ENCODE peak calls at places on chromosomes 2 and 18, in five cellular contexts. R, K, S, F and G are unnamed samples.
A peak's percentile ranks its signal among the peaks of the same experiment; 100 is the strongest.

GRCh38 chr2:128997166-128997866 is 678.6 kb upstream of the HS6ST1 start:
- DNase-seq in R (no peak), K (no peak), S (no peak), F (no peak), G (no peak)

GRCh38 chr18:57951999-57952774 is 91.8 kb upstream of the NEDD4L start:
- DNase-seq in R (no peak), K (no peak), S (no peak), F (no peak), G (no peak)

GRCh38 chr2:39223909-39224308 is 19.9 kb downstream of the CDKL4 start:
- DNase-seq in R (no peak), K (no peak), S (no peak), F (no peak), G (no peak)

GRCh38 chr2:235206980-235207579 is 255.3 kb downstream of the SH3BP4 start:
- DNase-seq in R (no peak), K (no peak), S (peak; percentile 43), F (no peak), G (no peak)

GRCh38 chr2:166361351-166362153 is 14.2 kb downstream of the SCN9A start:
- DNase-seq in R (no peak), K (no peak), S (no peak), F (peak; percentile 79), G (no peak)

GRCh38 chr2:40123321-40123720 is 328.6 kb downstream of the SLC8A1 start:
- DNase-seq in R (no peak), K (no peak), S (no peak), F (no peak), G (no peak)

GRCh38 chr18:65938592-65939372 is 188.0 kb downstream of the CDH7 start:
- DNase-seq in R (peak; percentile 5), K (no peak), S (peak; percentile 62), F (peak; percentile 34), G (peak; percentile 64)

GRCh38 chr2:68336192-68336591 is 16.4 kb upstream of the CNRIP1 start:
- DNase-seq in R (no peak), K (no peak), S (no peak), F (no peak), G (no peak)

GRCh38 chr2:133200684-133201421 is 367.4 kb downstream of the NCKAP5 start:
- DNase-seq in R (no peak), K (no peak), S (no peak), F (no peak), G (no peak)

GRCh38 chr18:22307528-22307927 is 110.2 kb downstream of the CTAGE1 start:
- DNase-seq in R (no peak), K (no peak), S (no peak), F (no peak), G (no peak)

GRCh38 chr2:54422072-54422581 is 34.0 kb upstream of the SPTBN1 start:
- DNase-seq in R (no peak), K (no peak), S (no peak), F (no peak), G (no peak)

GRCh38 chr2:229784791-229785190 is 70.4 kb upstream of the DNER start:
- DNase-seq in R (no peak), K (no peak), S (no peak), F (no peak), G (no peak)

GRCh38 chr2:174846941-174847938 is 83.0 kb upstream of the CHRNA1 start:
- DNase-seq in R (no peak), K (no peak), S (no peak), F (no peak), G (peak; percentile 34)

GRCh38 chr2:224031358-224031970 is 7.6 kb downstream of the SERPINE2 start:
- DNase-seq in R (no peak), K (peak; percentile 37), S (no peak), F (no peak), G (no peak)

GRCh38 chr2:20207051-20207450 is 17.9 kb downstream of the SDC1 start:
- DNase-seq in R (peak; percentile 53), K (no peak), S (no peak), F (no peak), G (no peak)

GRCh38 chr2:34851804-34852203 is 1252.7 kb upstream of the FAM98A start:
- DNase-seq in R (no peak), K (no peak), S (no peak), F (no peak), G (no peak)

GRCh38 chr2:239724851-239725550 is 300.1 kb downstream of the NDUFA10 start:
- DNase-seq in R (no peak), K (no peak), S (no peak), F (no peak), G (no peak)

GRCh38 chr2:132804045-132804444 is 134.0 kb upstream of the LYPD1 start:
- DNase-seq in R (no peak), K (no peak), S (no peak), F (no peak), G (no peak)

GRCh38 chr2:241724259-241724974 is 10.0 kb upstream of the D2HGDH start:
- DNase-seq in R (no peak), K (no peak), S (peak; percentile 71), F (no peak), G (peak; percentile 72)

DNA sequence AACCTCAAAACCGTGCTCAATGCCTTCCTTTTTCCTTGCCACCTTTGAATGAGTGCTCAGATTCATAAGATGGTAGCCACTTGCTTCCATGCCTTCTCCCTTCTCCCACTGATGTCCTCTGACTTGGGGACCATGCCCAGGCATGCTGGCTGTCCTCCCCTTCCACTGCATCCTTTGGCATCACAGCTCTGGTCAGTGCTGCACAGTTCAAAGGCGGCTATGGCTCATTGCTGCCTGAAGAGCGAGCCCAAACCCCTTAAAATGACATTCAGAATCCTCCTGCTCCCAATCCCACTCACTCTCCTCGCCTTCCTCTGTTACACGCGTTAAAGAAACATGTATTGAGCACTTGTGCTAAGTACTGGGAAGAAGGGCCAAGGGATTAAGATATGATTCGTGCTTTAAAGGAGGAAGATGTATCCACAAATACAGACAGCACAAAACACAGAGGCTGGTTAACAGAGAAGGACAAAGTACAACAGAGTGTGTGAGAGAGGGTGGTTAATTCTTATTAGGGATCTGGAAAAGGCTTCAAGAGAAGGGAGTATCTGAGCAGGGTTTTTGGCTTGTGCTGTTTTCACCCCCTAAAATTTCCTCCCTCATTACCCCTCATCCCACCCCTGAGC is 81.8 kb downstream of the CERKL start:
- DNase-seq in R (no peak), K (no peak), S (no peak), F (no peak), G (no peak)
- TF ChIP-seq USF2 in R (no peak), K (no peak), S (no peak), F (no peak), G (no peak)

DNA sequence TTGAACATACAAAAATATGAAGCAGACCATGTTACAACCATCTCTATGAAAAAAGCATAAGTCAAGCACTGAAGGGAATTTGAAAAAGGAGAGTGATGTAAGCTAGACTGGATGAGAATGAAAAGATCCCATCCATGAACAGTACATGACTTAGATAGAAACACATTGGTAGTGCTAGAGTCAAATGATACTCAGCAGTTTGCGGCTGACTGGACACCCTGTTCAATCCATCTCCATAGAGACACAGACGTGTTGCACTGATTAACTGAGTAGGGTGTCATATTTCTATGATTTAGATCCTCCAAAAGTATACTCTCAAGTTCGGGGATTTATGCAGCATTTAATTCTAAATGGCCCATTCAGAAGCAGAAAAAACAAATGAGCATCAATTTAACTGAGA is 674.3 kb upstream of the NRXN1 start:
- DNase-seq in R (no peak), K (no peak), S (no peak), F (no peak), G (no peak)
- TF ChIP-seq SP1 in R (no peak), K (no peak), S (no peak), F (no peak), G (no peak)

GRCh38 chr2:176083796-176084261 is at the start of gene EVX2:
- DNase-seq in R (no peak), K (no peak), S (peak; percentile 48), F (no peak), G (no peak)

GRCh38 chr2:176082885-176083731 is 654 bp downstream of the EVX2 start:
- DNase-seq in R (no peak), K (no peak), S (peak; percentile 72), F (no peak), G (peak; percentile 65)

GRCh38 chr2:176085861-176086771 is 2.4 kb upstream of the EVX2 start:
- DNase-seq in R (no peak), K (no peak), S (peak; percentile 73), F (peak; percentile 31), G (peak; percentile 69)

GRCh38 chr2:176084629-176085119 is 912 bp upstream of the EVX2 start:
- DNase-seq in R (no peak), K (no peak), S (no peak), F (no peak), G (no peak)

GRCh38 chr2:176085120-176085788 is 1.5 kb upstream of the EVX2 start:
- DNase-seq in R (no peak), K (no peak), S (peak; percentile 64), F (no peak), G (peak; percentile 57)
- TF ChIP-seq USF2 in R (no peak), K (no peak), S (no peak), F (no peak), G (no peak)

GRCh38 chr2:23584054-23584745 is 199.2 kb downstream of the KLHL29 start:
- DNase-seq in R (no peak), K (no peak), S (no peak), F (no peak), G (no peak)

GRCh38 chr2:23586691-23587090 is 201.7 kb downstream of the KLHL29 start:
- DNase-seq in R (no peak), K (no peak), S (no peak), F (no peak), G (no peak)

GRCh38 chr2:23579674-23580073 is 194.7 kb downstream of the KLHL29 start:
- DNase-seq in R (no peak), K (no peak), S (no peak), F (no peak), G (no peak)

GRCh38 chr2:23585218-23585945 is 200.4 kb downstream of the KLHL29 start:
- DNase-seq in R (no peak), K (no peak), S (no peak), F (no peak), G (no peak)

GRCh38 chr2:23583467-23583866 is 198.5 kb downstream of the KLHL29 start:
- DNase-seq in R (no peak), K (no peak), S (no peak), F (no peak), G (no peak)
- TF ChIP-seq SP1 in R (no peak), K (no peak), S (no peak), F (no peak), G (no peak)

GRCh38 chr18:24063121-24063731 is 48.7 kb downstream of the TTC39C start:
- DNase-seq in R (no peak), K (no peak), S (no peak), F (peak; percentile 21), G (no peak)

GRCh38 chr18:24064701-24065100 is 50.1 kb downstream of the TTC39C start:
- DNase-seq in R (no peak), K (no peak), S (no peak), F (no peak), G (no peak)

GRCh38 chr18:24057804-24058203 is 43.2 kb downstream of the TTC39C start:
- DNase-seq in R (no peak), K (no peak), S (no peak), F (no peak), G (no peak)

GRCh38 chr18:24056506-24056905 is 42.0 kb downstream of the TTC39C start:
- DNase-seq in R (no peak), K (no peak), S (no peak), F (no peak), G (no peak)

DNA sequence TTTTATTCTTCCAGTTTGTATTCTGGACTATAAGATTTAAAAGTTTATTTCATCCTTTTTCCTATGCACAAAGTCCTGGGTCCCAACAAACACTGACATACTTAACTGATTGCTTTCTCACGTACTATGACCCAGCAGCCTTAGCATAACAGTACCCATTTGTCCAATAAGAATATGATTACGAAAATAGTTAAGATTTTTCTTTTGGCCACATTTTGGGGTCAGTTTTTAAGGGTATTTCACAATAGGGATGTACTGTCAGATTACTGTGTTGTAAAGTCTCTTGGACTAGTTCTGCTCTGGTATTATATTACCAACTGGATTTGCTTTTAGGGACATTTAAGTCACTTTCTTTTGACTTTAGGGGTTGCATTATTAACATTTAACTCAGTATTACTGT is 46.1 kb downstream of the TTC39C start:
- DNase-seq in R (no peak), K (no peak), S (no peak), F (peak; percentile 56), G (no peak)
- TF ChIP-seq USF2 in R (no peak), K (no peak), S (no peak), F (no peak), G (no peak)